ENCODE peak calls at places on chromosomes 4 and X, in seven cellular contexts. N, D, O, H, L, V and M are unnamed samples.

GRCh38 chr4:59518005-59518823 is 1681.9 kb upstream of the ADGRL3 start:
- DNase-seq in V (no peak), D (no peak), L (no peak), N (no peak), H (no peak), O (no peak), M (no peak)

GRCh38 chr4:170931326-170931725 is 841.6 kb upstream of the AADAT start:
- DNase-seq in L (no peak), D (no peak), H (no peak), O (no peak), V (peak), N (no peak), M (no peak)

GRCh38 chrX:41010188-41010846 is 74.9 kb upstream of the USP9X start:
- DNase-seq in V (peak), O (peak), H (peak), N (peak), D (peak), L (no peak), M (peak)

GRCh38 chrX:155020591-155020990 is 1.9 kb downstream of the F8 start:
- DNase-seq in N (no peak), D (no peak), V (no peak), L (no peak), H (no peak), O (no peak), M (no peak)

GRCh38 chr4:109005523-109005922 is 242.7 kb upstream of the ETNPPL start:
- DNase-seq in V (no peak), D (no peak), N (no peak), O (no peak), H (no peak), L (no peak), M (no peak)

GRCh38 chrX:44898411-44899221 is 25.6 kb downstream of the KDM6A start:
- DNase-seq in N (no peak), O (no peak), H (no peak), L (no peak), V (no peak), D (no peak), M (peak)

GRCh38 chr4:1763550-1764080 is 29.5 kb upstream of the FGFR3 start:
- DNase-seq in L (no peak), V (no peak), H (no peak), N (no peak), O (no peak), D (no peak), M (peak)

GRCh38 chr4:116881077-116881476 is 204.3 kb downstream of the TRAM1L1 start:
- DNase-seq in O (no peak), L (no peak), D (no peak), V (no peak), N (no peak), H (no peak), M (no peak)

GRCh38 chr4:169236901-169237626 is 33.7 kb downstream of the SH3RF1 start:
- DNase-seq in H (peak), L (no peak), V (no peak), D (no peak), N (no peak), O (no peak), M (no peak)

GRCh38 chr4:8558080-8558960 is 21.9 kb upstream of the GPR78 start:
- DNase-seq in V (no peak), L (no peak), O (no peak), N (no peak), D (peak), H (no peak), M (no peak)

GRCh38 chrX:16839852-16840460 is 30.2 kb downstream of the RBBP7 start:
- DNase-seq in H (no peak), O (no peak), L (no peak), V (no peak), N (no peak), D (no peak), M (peak)

GRCh38 chr4:161554372-161554990 is 609.3 kb downstream of the FSTL5 start:
- DNase-seq in N (no peak), H (no peak), L (no peak), V (no peak), O (no peak), D (no peak), M (no peak)

GRCh38 chr4:3366893-3367775 is 74.3 kb downstream of the RGS12 start:
- DNase-seq in O (no peak), D (peak), H (no peak), V (no peak), L (no peak), N (no peak), M (no peak)

GRCh38 chr4:75916091-75916661 is 13.9 kb upstream of the PPEF2 start:
- DNase-seq in V (peak), N (no peak), D (no peak), H (no peak), L (peak), O (no peak), M (peak)

GRCh38 chrX:153414838-153415552 is 3.7 kb downstream of the ZFP92 start:
- DNase-seq in L (no peak), D (peak), V (no peak), O (no peak), H (no peak), N (no peak), M (no peak)

GRCh38 chr4:4377683-4378082 is 9.2 kb upstream of the NSG1 start:
- DNase-seq in N (no peak), V (no peak), D (no peak), H (no peak), L (no peak), O (no peak), M (no peak)

GRCh38 chr4:148477276-148477675 is 35.1 kb upstream of the NR3C2 start:
- DNase-seq in N (no peak), L (no peak), O (no peak), H (no peak), D (no peak), V (no peak), M (no peak)

GRCh38 chrX:38018734-38019410 is 12.5 kb downstream of the SYTL5 start:
- DNase-seq in D (no peak), V (no peak), N (no peak), L (no peak), H (no peak), O (no peak), M (no peak)

GRCh38 chr4:44145868-44146267 is 302.7 kb downstream of the KCTD8 start:
- DNase-seq in H (no peak), L (no peak), O (no peak), N (no peak), D (no peak), V (no peak), M (no peak)

GRCh38 chr4:138706206-138706605 is 309.4 kb upstream of the NOCT start:
- DNase-seq in N (no peak), L (no peak), V (no peak), O (no peak), D (no peak), H (no peak), M (no peak)

GRCh38 chr4:113790478-113790877 is 28.9 kb upstream of the CAMK2D start:
- DNase-seq in N (no peak), H (no peak), O (no peak), V (no peak), D (no peak), L (no peak), M (no peak)

GRCh38 chr4:169152899-169153298 is 117.9 kb downstream of the SH3RF1 start:
- DNase-seq in N (no peak), H (no peak), O (no peak), L (no peak), D (no peak), V (no peak), M (no peak)

GRCh38 chr4:72430050-72430449 is 139.0 kb downstream of the ADAMTS3 start:
- DNase-seq in V (no peak), L (no peak), H (no peak), O (no peak), N (no peak), D (no peak), M (no peak)

GRCh38 chrX:44795945-44796450 is 47.8 kb upstream of the DUSP21 start:
- DNase-seq in O (no peak), L (no peak), N (no peak), H (no peak), V (no peak), D (no peak), M (no peak)

GRCh38 chr4:142314183-142314582 is 531.9 kb downstream of the INPP4B start:
- DNase-seq in O (no peak), N (no peak), L (no peak), H (no peak), D (no peak), V (no peak), M (no peak)

GRCh38 chr4:122481766-122482405 is 25.4 kb upstream of the IL2 start:
- DNase-seq in N (no peak), O (no peak), L (no peak), V (no peak), H (no peak), D (no peak), M (no peak)

GRCh38 chr4:1834047-1834769 is 21.7 kb downstream of the LETM1 start:
- DNase-seq in V (no peak), D (no peak), O (no peak), N (no peak), H (no peak), L (no peak), M (no peak)

GRCh38 chrX:16474511-16474910 is 175.4 kb upstream of the S100G start:
- DNase-seq in N (no peak), O (no peak), D (no peak), H (no peak), V (no peak), L (no peak), M (no peak)

GRCh38 chr4:39541987-39542632 is 14.9 kb upstream of the UGDH start:
- DNase-seq in N (no peak), H (no peak), V (no peak), O (no peak), L (no peak), D (no peak), M (no peak)

GRCh38 chr4:151753056-151753455 is 7.8 kb downstream of the GATB start:
- DNase-seq in N (no peak), O (no peak), V (no peak), D (no peak), H (no peak), L (no peak), M (no peak)

GRCh38 chr4:104896623-104897296 is 249.9 kb upstream of the TET2 start:
- DNase-seq in H (no peak), L (no peak), O (no peak), V (no peak), D (no peak), N (no peak), M (no peak)

GRCh38 chr4:94615431-94615830 is 142.3 kb upstream of the BMPR1B start:
- DNase-seq in D (no peak), L (no peak), H (no peak), N (no peak), O (no peak), V (no peak), M (no peak)